ENCODE peak calls at places on chromosome 6, in nine cellular contexts. Q, U, W, C, Y, T, M, A and J are unnamed samples.

GRCh38 chr6:13283340-13283739 is 45.0 kb downstream of the TBC1D7 start:
- DNase-seq in T (no peak), Y (no peak), C (no peak), A (no peak), M (no peak), W (no peak), U (no peak), Q (no peak), J (no peak)

GRCh38 chr6:44024597-44025219 is 102.5 kb downstream of the MRPL14 start:
- DNase-seq in U (peak), A (no peak), T (peak), M (peak), Y (no peak), W (no peak), Q (peak), C (no peak), J (no peak)

GRCh38 chr6:150263765-150264415 is 104.9 kb upstream of the IYD start:
- DNase-seq in U (no peak), Q (peak), Y (no peak), W (no peak), C (no peak), A (no peak), M (no peak), T (peak), J (peak)

GRCh38 chr6:56911847-56912246 is 43.1 kb upstream of the BEND6 start:
- DNase-seq in A (peak), T (no peak), Y (no peak), M (no peak), W (peak), Q (no peak), C (peak), U (no peak), J (no peak)

GRCh38 chr6:85923013-85923430 is 280.3 kb upstream of the SYNCRIP start:
- DNase-seq in T (peak), Q (no peak), Y (no peak), U (no peak), W (peak), C (peak), A (peak), M (peak), J (peak)

GRCh38 chr6:142570221-142570671 is 268.4 kb downstream of the ADGRG6 start:
- DNase-seq in U (no peak), Q (no peak), A (peak), Y (no peak), T (no peak), M (no peak), C (peak), W (peak), J (peak)

GRCh38 chr6:111874030-111874425 is 776 bp upstream of the FYN start:
- DNase-seq in U (peak), M (peak), Y (no peak), T (peak), W (peak), A (peak), Q (no peak), C (peak), J (peak)

GRCh38 chr6:30844118-30844535 is 40.2 kb upstream of the DDR1 start:
- DNase-seq in Y (no peak), Q (no peak), M (no peak), A (no peak), W (peak), U (no peak), T (no peak), C (peak), J (no peak)

GRCh38 chr6:80969439-80969838 is 783.0 kb downstream of the TENT5A start:
- DNase-seq in Q (no peak), C (no peak), Y (no peak), W (no peak), A (no peak), U (no peak), T (no peak), M (no peak), J (no peak)

GRCh38 chr6:94361304-94362060 is 942.1 kb upstream of the EPHA7 start:
- DNase-seq in W (no peak), C (no peak), A (no peak), T (no peak), M (no peak), Y (no peak), U (no peak), Q (no peak), J (no peak)

GRCh38 chr6:104332407-104332806 is 527.3 kb downstream of the HACE1 start:
- DNase-seq in C (no peak), Q (no peak), A (no peak), W (no peak), M (no peak), T (no peak), U (no peak), Y (no peak), J (no peak)

GRCh38 chr6:41424370-41425058 is 89.1 kb downstream of the NCR2 start:
- DNase-seq in Q (peak), W (peak), U (peak), C (peak), A (peak), M (peak), T (peak), Y (peak), J (peak)

GRCh38 chr6:42783876-42784738 is 2.3 kb downstream of the BICRAL start:
- DNase-seq in Y (no peak), T (peak), U (no peak), A (peak), W (peak), Q (no peak), M (no peak), C (peak), J (peak)

GRCh38 chr6:169386431-169387057 is 132.9 kb upstream of the THBS2 start:
- DNase-seq in Q (no peak), C (peak), W (peak), M (no peak), U (no peak), A (no peak), Y (no peak), T (no peak), J (no peak)

GRCh38 chr6:11537229-11538048 is at the start of gene TMEM170B:
- DNase-seq in C (peak), M (peak), Q (peak), T (peak), W (peak), Y (peak), A (peak), U (peak), J (peak)

GRCh38 chr6:20564269-20564668 is 30.0 kb downstream of the CDKAL1 start:
- DNase-seq in M (peak), T (peak), U (no peak), C (peak), W (peak), Y (no peak), A (peak), Q (no peak), J (peak)

GRCh38 chr6:88380083-88380482 is 213.9 kb upstream of the CNR1 start:
- DNase-seq in A (peak), M (peak), T (no peak), W (peak), Q (peak), Y (peak), C (peak), U (no peak), J (no peak)

GRCh38 chr6:37049990-37050853 is 44.8 kb downstream of the FGD2 start:
- DNase-seq in Y (peak), Q (peak), M (peak), T (peak), C (no peak), A (no peak), U (peak), W (no peak), J (peak)

GRCh38 chr6:70538364-70538763 is 28.4 kb upstream of the SDHAF4 start:
- DNase-seq in A (no peak), M (no peak), Y (no peak), U (no peak), W (no peak), Q (no peak), C (no peak), T (no peak), J (peak)

GRCh38 chr6:166005401-166005845 is 162.2 kb downstream of the TBXT start:
- DNase-seq in C (peak), Y (no peak), M (no peak), T (no peak), U (no peak), W (peak), Q (no peak), A (peak), J (no peak)
- H3K4me3 ChIP-seq in C (peak), Y (no peak), M (no peak), T (no peak), U (peak), W (peak), Q (peak), A (peak), J (no peak)

DNA sequence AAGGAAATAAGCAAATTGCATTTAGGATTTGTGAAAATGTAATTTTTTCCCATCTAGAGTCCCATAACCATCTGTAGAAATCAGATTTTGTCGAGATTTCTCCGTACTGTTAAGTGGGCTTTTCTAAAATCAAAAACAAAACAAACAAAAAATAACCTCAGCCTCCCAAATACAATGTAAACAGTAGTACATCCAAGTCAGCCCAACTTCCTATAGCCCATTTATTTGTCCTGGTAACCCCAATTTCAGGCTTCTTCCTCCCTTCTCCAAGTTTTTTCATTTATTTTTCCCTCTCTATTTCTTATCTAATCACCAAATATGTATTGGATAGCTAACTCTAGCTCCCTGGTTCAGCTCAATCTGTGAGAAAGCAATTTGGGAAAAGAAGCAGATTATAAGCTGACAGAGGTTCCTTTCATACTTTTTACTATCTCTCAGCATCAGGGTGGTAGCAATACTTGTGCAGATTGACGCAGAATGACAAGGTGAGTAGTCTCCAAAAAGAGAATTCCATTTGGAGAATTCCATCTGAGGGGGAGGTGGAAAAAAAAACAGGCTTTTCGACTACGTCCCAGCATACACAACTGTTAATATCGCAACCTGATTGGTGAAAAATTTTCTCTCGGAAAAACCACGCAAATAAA is 132.6 kb upstream of the BTN3A2 start:
- DNase-seq in U (no peak), W (no peak), Q (no peak), M (no peak), A (no peak), T (no peak), Y (no peak), C (no peak), J (no peak)
- H3K4me3 ChIP-seq in U (peak), W (peak), Q (no peak), M (peak), A (no peak), T (no peak), Y (no peak), C (no peak), J (peak)

GRCh38 chr6:134099770-134100169 is 47.3 kb upstream of the SLC2A12 start:
- DNase-seq in W (no peak), A (no peak), M (no peak), U (no peak), Q (no peak), Y (no peak), T (no peak), C (no peak), J (no peak)
- H3K4me3 ChIP-seq in W (no peak), A (no peak), M (no peak), U (no peak), Q (no peak), Y (no peak), T (no peak), C (no peak), J (no peak)

DNA sequence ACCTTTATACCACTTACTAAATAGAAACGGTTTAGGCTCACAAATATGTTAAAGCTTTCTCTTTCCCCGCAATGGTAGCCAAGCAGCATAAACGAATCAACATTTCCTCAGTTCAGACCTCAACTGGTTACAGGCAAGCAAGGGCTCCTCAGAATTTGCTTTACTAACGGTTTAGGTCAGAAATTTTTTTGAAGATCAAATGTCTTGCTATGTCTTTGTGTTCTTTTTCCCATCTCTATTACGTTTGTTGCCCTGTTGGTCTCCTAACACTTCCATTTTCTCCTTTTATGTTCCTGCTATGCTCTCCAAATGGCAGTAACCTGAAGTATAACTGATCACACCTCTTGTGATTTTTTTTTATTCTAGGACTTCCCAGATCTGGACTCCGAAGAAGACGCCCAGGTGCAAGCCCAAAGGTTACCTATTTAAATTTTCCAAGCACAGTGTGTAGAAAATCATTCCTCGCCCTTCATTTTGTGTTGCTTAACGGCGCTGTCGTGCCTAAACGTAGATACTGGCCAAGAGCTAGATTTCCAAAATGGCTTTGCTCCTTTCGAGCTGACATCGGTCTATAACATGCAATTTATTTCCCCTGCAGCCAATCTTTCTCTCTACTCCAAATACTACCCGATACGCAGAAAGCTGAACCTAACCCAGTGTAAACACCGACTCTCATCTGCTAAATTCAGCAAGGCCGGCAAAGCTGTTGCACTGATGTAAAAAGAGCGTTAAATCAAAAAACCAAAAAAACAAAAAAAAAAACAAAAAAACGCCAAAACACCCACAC is 664 bp upstream of the ASF1A start:
- DNase-seq in C (peak), T (peak), W (peak), Q (no peak), Y (peak), A (peak), M (peak), U (peak), J (peak)
- H3K4me3 ChIP-seq in C (peak), T (peak), W (peak), Q (peak), Y (peak), A (peak), M (peak), U (peak), J (peak)

GRCh38 chr6:156720739-156721714 is 56.2 kb upstream of the ARID1B start:
- DNase-seq in A (peak), M (peak), Y (peak), W (peak), T (peak), Q (peak), U (peak), C (peak), J (peak)

GRCh38 chr6:156718647-156719394 is 58.4 kb upstream of the ARID1B start:
- DNase-seq in A (peak), Y (no peak), W (peak), C (peak), M (peak), Q (no peak), U (peak), T (no peak), J (no peak)

GRCh38 chr6:156717542-156717941 is 59.6 kb upstream of the ARID1B start:
- DNase-seq in Y (no peak), A (no peak), W (no peak), M (no peak), Q (no peak), T (no peak), C (no peak), U (no peak), J (no peak)

GRCh38 chr6:156719720-156720563 is 57.2 kb upstream of the ARID1B start:
- DNase-seq in Y (peak), U (peak), M (peak), Q (peak), C (peak), T (peak), W (peak), A (peak), J (peak)

GRCh38 chr6:156719395-156719719 is 57.8 kb upstream of the ARID1B start:
- DNase-seq in C (no peak), Y (no peak), U (peak), Q (no peak), W (peak), M (no peak), A (no peak), T (no peak), J (no peak)
- H3K4me3 ChIP-seq in C (peak), Y (no peak), U (peak), Q (peak), W (peak), M (peak), A (no peak), T (peak), J (peak)

GRCh38 chr6:1527098-1527497 is 82.6 kb upstream of the FOXC1 start:
- DNase-seq in W (peak), Y (no peak), C (peak), A (peak), Q (no peak), T (no peak), M (no peak), U (peak), J (peak)

GRCh38 chr6:1524040-1524480 is 85.7 kb upstream of the FOXC1 start:
- DNase-seq in A (peak), Q (peak), Y (peak), U (peak), W (peak), T (no peak), C (peak), M (no peak), J (peak)

GRCh38 chr6:1522779-1523178 is 86.9 kb upstream of the FOXC1 start:
- DNase-seq in C (no peak), T (no peak), M (no peak), Y (no peak), A (no peak), U (no peak), Q (no peak), W (no peak), J (no peak)

GRCh38 chr6:1525364-1526038 is 84.2 kb upstream of the FOXC1 start:
- DNase-seq in A (no peak), Q (no peak), U (no peak), M (no peak), C (no peak), Y (no peak), W (no peak), T (no peak), J (no peak)

DNA sequence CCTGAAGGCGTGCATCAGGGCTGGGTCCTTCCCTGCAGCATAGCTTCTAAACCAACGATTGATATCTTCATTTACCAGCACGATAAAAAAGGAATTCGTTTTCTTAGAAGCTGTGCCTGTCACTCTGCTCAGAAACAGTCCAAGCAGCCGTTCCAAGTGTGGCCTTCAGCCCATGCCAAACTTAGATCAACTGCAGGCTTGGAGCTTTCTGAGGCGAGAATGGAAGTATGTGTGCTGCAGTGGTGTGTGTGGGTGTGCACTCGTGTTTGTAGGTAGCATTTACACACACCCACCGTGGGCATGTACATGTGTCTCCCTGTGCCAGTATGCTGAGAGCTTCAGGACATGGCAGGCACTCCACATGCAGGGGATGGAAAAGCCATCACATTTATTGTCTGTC is 83.0 kb upstream of the FOXC1 start:
- DNase-seq in W (no peak), M (no peak), A (no peak), C (peak), T (no peak), Q (no peak), Y (no peak), U (no peak), J (no peak)
- H3K4me3 ChIP-seq in W (no peak), M (no peak), A (no peak), C (no peak), T (no peak), Q (no peak), Y (no peak), U (no peak), J (no peak)

GRCh38 chr6:135644394-135644793 is 146.9 kb upstream of the AHI1 start:
- DNase-seq in M (no peak), C (no peak), Q (no peak), A (no peak), Y (no peak), W (no peak), U (no peak), T (no peak), J (no peak)
- H3K4me3 ChIP-seq in M (no peak), C (no peak), Q (no peak), A (no peak), Y (no peak), W (no peak), U (no peak), T (no peak), J (no peak)

GRCh38 chr6:117906454-117906904 is 585 bp upstream of the SLC35F1 start:
- DNase-seq in A (no peak), Q (no peak), Y (no peak), M (peak), C (no peak), W (no peak), U (no peak), T (no peak), J (peak)

GRCh38 chr6:117907600-117908245 is 659 bp downstream of the SLC35F1 start:
- DNase-seq in Y (no peak), C (no peak), W (no peak), Q (peak), T (no peak), A (no peak), U (no peak), M (no peak), J (no peak)

GRCh38 chr6:117909638-117910037 is 2.6 kb downstream of the SLC35F1 start:
- DNase-seq in T (no peak), Y (no peak), W (no peak), C (no peak), Q (no peak), M (no peak), A (no peak), U (no peak), J (no peak)

GRCh38 chr6:117906905-117907599 is at the start of gene SLC35F1:
- DNase-seq in Q (peak), W (peak), A (peak), U (no peak), C (peak), M (no peak), Y (peak), T (no peak), J (peak)

GRCh38 chr6:117908246-117909107 is 1.4 kb downstream of the SLC35F1 start:
- DNase-seq in U (no peak), Y (no peak), A (no peak), T (no peak), C (no peak), Q (no peak), M (no peak), W (no peak), J (no peak)
- H3K4me3 ChIP-seq in U (peak), Y (peak), A (no peak), T (no peak), C (no peak), Q (peak), M (no peak), W (no peak), J (no peak)

GRCh38 chr6:17156966-17157365 is 55.1 kb downstream of the STMND1 start:
- DNase-seq in Y (no peak), W (no peak), U (no peak), A (no peak), M (no peak), Q (no peak), T (no peak), C (no peak), J (no peak)
- H3K4me3 ChIP-seq in Y (no peak), W (no peak), U (no peak), A (no peak), M (no peak), Q (no peak), T (no peak), C (no peak), J (no peak)